ENCODE peak calls at places on chromosomes 3 and 15, in four cellular contexts. H is cardiac fibroblast, T is foreskin keratinocyte, M is H1. S is an unnamed sample.

GRCh38 chr15:77822631-77823230 is 190.0 kb upstream of the LINGO1 start:
- DNase-seq in H (no peak), T (no peak), M (no peak), S (no peak)

GRCh38 chr3:15460891-15461524 is 33.6 kb downstream of the EAF1 start:
- DNase-seq in H (no peak), T (no peak), M (no peak), S (no peak)

GRCh38 chr3:186172353-186172752 is 63.5 kb upstream of the ETV5 start:
- DNase-seq in H (no peak), T (no peak), M (no peak), S (no peak)

GRCh38 chr3:23153034-23153433 is 50.1 kb upstream of the UBE2E2 start:
- DNase-seq in H (no peak), T (no peak), M (no peak), S (no peak)

GRCh38 chr15:85515212-85515611 is 134.8 kb downstream of the AKAP13 start:
- DNase-seq in H (peak; percentile 61), T (no peak), M (no peak), S (no peak)

GRCh38 chr15:50137330-50137761 is 18.3 kb upstream of the ATP8B4 start:
- DNase-seq in H (peak; percentile 65), T (peak; percentile 99), M (no peak), S (peak; percentile 56)

GRCh38 chr3:138114988-138115971 is at the start of gene DZIP1L:
- DNase-seq in H (peak; percentile 75), T (peak; percentile 34), M (peak; percentile 84), S (peak; percentile 31)

GRCh38 chr15:44541282-44541958 is 4.5 kb downstream of the EIF3J start:
- DNase-seq in H (peak; percentile 91), T (peak; percentile 23), M (no peak), S (no peak)

GRCh38 chr3:48716508-48716981 is 476 bp downstream of the IP6K2 start:
- DNase-seq in H (no peak), T (no peak), M (peak; percentile 57), S (no peak)

GRCh38 chr3:157807286-157807685 is 298.9 kb downstream of the SHOX2 start:
- DNase-seq in H (no peak), T (no peak), M (no peak), S (no peak)

GRCh38 chr3:63706321-63707085 is 54.0 kb downstream of the SNTN start:
- DNase-seq in H (no peak), T (peak; percentile 71), M (no peak), S (peak; percentile 55)

GRCh38 chr15:60829416-60829815 is 350.5 kb upstream of the ICE2 start:
- DNase-seq in H (no peak), T (no peak), M (no peak), S (no peak)
- TF ChIP-seq CTCF in H (no peak), T (no peak), M (no peak), S (no peak)

GRCh38 chr3:4757949-4758855 is 221.0 kb upstream of the BHLHE40 start:
- DNase-seq in H (no peak), T (no peak), M (no peak), S (no peak)
- TF ChIP-seq CTCF in H (no peak), T (no peak), M (no peak), S (no peak)

GRCh38 chr3:116864627-116864927 is 155.0 kb downstream of the TUSC7 start:
- DNase-seq in H (no peak), T (no peak), M (no peak), S (no peak)

GRCh38 chr3:116863270-116863770 is 153.7 kb downstream of the TUSC7 start:
- DNase-seq in H (no peak), T (no peak), M (no peak), S (no peak)

DNA sequence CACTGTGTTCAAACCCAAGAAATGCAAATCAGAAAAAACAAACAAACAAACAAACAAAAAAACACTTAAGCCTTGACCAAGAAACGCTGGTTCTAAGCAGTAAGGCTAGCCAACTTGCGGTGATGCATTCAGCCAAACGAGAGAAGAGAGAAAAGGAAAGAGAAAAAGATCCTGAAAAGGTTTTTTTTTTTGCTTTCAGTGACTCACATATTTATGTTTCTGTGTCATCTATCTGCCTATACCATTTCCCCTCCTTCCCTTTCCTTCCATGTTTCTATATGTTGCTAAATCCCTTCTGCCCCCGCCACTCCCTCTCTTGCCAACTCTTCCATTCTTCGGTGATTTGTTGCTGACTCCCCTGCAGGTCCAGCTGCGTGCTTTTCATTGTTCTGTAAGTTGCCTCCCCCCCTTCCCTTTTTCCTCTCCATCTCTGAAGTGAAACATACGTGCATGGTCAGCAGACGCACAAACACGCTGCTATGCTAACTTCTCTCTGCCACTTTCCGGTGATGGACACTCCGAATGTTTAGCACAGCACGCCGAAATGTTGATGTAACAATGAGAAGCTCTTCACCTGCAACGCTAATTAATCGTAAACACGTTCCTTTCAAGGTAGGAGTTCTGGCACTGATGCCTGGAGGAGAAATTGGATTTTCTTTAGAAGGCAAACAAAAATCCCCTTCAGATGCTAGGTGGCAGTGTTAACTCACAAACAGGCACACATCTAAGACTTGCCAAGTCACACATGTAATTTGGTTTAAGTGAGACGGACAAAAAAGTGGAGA is 154.5 kb downstream of the TUSC7 start:
- DNase-seq in H (peak; percentile 57), T (peak; percentile 16), M (peak; percentile 60), S (peak; percentile 14)
- TF ChIP-seq CTCF in H (peak; percentile 42), T (peak; percentile 79), M (peak; percentile 60), S (peak; percentile 58)

DNA sequence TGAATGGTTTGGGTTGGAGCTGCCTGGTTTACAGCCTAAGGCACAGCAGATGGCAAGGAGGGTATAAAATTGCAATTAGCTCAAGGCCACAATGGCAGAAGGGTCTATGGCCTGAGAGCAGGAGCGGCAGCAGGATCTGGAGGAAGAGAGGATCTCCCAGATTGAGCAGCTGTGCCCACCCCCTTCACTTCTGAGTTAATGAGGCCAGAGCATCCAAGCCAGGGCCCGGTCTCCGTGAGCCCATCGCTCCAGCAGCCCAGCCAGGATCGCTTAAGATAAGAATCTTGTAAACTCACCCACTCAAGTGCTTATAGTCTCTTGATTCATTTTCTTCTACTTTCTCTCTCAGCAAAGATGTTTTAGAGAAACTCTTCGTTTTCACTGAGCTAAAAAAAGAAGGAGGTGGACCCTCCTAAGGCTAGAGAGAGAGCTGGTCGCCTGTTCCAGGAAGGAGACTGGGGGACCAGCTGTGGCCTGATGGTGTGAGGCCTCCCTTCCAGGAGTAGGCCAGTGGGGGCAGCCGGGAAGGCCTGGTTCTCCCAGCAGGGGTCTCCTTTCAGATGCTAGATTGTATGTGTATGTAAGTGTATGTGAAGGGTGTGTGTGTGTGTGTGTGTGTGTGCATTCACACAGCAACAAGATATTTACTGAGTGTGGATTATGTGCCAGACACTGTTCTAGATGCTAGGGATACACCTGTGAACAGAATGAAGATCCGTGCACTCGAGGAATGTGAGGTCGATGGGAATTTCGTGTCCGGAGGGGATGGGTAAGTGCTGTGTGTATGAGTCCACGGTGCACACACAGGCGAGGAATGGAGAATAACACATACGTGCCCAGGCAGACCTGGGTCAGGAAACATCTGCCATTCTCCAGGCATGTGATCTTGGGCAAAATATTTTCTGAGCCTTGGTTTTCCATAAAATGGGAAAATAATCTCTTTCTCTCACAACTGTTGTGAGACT is 18.6 kb downstream of the MAGEF1 start:
- DNase-seq in H (no peak), T (no peak), M (no peak), S (no peak)
- TF ChIP-seq CTCF in H (no peak), T (no peak), M (no peak), S (no peak)

GRCh38 chr15:75452968-75453702 is 1.6 kb upstream of the SIN3A start:
- DNase-seq in H (peak; percentile 28), T (no peak), M (peak; percentile 80), S (no peak)
- TF ChIP-seq CTCF in H (no peak), T (peak; percentile 34), M (peak; percentile 54), S (peak; percentile 24)

GRCh38 chr3:36695113-36695768 is 69.1 kb downstream of the DCLK3 start:
- DNase-seq in H (no peak), T (no peak), M (no peak), S (no peak)

GRCh38 chr3:36698314-36698713 is 66.0 kb downstream of the DCLK3 start:
- DNase-seq in H (no peak), T (no peak), M (no peak), S (no peak)

GRCh38 chr3:36695769-36696137 is 68.6 kb downstream of the DCLK3 start:
- DNase-seq in H (no peak), T (peak; percentile 80), M (no peak), S (no peak)

GRCh38 chr3:36696799-36697198 is 67.6 kb downstream of the DCLK3 start:
- DNase-seq in H (no peak), T (no peak), M (no peak), S (no peak)

GRCh38 chr3:36697397-36698001 is 66.9 kb downstream of the DCLK3 start:
- DNase-seq in H (no peak), T (no peak), M (no peak), S (no peak)
- TF ChIP-seq CTCF in H (no peak), T (peak; percentile 32), M (peak; percentile 52), S (peak; percentile 23)